ENCODE peak calls at places on chromosome X, in seven cellular contexts. One of them, this sample, is unnamed. For H3K4me1, the result is how much of the 10 kb centered on the place peaks cover.

GRCh38 chrX:18228069-18228468 is 7.4 kb upstream of the BEND2 start:
- DNase-seq in HCT116: no peak
- DNase-seq in suprapubic skin: no peak
- DNase-seq in left lung: no peak
- DNase-seq in BE2C: no peak
- DNase-seq in colonic mucosa: no peak
- DNase-seq in adrenal gland: no peak
- DNase-seq in this sample: no peak

GRCh38 chrX:12239356-12240082 is 101.2 kb downstream of the FRMPD4 start:
- DNase-seq in HCT116: no peak
- DNase-seq in suprapubic skin: no peak
- DNase-seq in left lung: no peak
- DNase-seq in BE2C: no peak
- DNase-seq in colonic mucosa: no peak
- DNase-seq in adrenal gland: no peak
- DNase-seq in this sample: no peak

GRCh38 chrX:14030248-14030592 is 528 bp upstream of the GEMIN8 start:
- DNase-seq in HCT116: no peak
- DNase-seq in suprapubic skin: no peak
- DNase-seq in left lung: no peak
- DNase-seq in BE2C: no peak
- DNase-seq in colonic mucosa: no peak
- DNase-seq in adrenal gland: no peak
- DNase-seq in this sample: no peak

GRCh38 chrX:545488-545887 is 85.1 kb upstream of the SHOX start:
- DNase-seq in HCT116: no peak
- DNase-seq in suprapubic skin: no peak
- DNase-seq in left lung: no peak
- DNase-seq in BE2C: no peak
- DNase-seq in colonic mucosa: no peak
- DNase-seq in adrenal gland: no peak
- DNase-seq in this sample: no peak

GRCh38 chrX:77003956-77004355 is 443.2 kb upstream of the FGF16 start:
- DNase-seq in HCT116: no peak
- DNase-seq in suprapubic skin: no peak
- DNase-seq in left lung: no peak
- DNase-seq in BE2C: no peak
- DNase-seq in colonic mucosa: no peak
- DNase-seq in adrenal gland: no peak
- DNase-seq in this sample: no peak

GRCh38 chrX:104112326-104112951 is at the start of gene ZCCHC18:
- DNase-seq in HCT116: no peak
- DNase-seq in suprapubic skin: peak
- DNase-seq in left lung: peak
- DNase-seq in BE2C: peak
- DNase-seq in colonic mucosa: peak
- DNase-seq in adrenal gland: peak
- DNase-seq in this sample: peak

GRCh38 chrX:152912121-152912520 is 14.3 kb downstream of the ZNF185 start:
- DNase-seq in HCT116: no peak
- DNase-seq in suprapubic skin: no peak
- DNase-seq in left lung: no peak
- DNase-seq in BE2C: no peak
- DNase-seq in colonic mucosa: no peak
- DNase-seq in adrenal gland: no peak
- DNase-seq in this sample: no peak

GRCh38 chrX:64571011-64571410 is 175.8 kb upstream of the MTMR8 start:
- DNase-seq in HCT116: no peak
- DNase-seq in suprapubic skin: no peak
- DNase-seq in left lung: no peak
- DNase-seq in BE2C: no peak
- DNase-seq in colonic mucosa: no peak
- DNase-seq in adrenal gland: no peak
- DNase-seq in this sample: no peak

GRCh38 chrX:102832661-102833060 is 104.4 kb upstream of the RAB40AL start:
- DNase-seq in HCT116: no peak
- DNase-seq in suprapubic skin: no peak
- DNase-seq in left lung: no peak
- DNase-seq in BE2C: no peak
- DNase-seq in colonic mucosa: no peak
- DNase-seq in adrenal gland: no peak
- DNase-seq in this sample: no peak

GRCh38 chrX:86171366-86171765 is 23.1 kb downstream of the DACH2 start:
- DNase-seq in HCT116: no peak
- DNase-seq in suprapubic skin: no peak
- DNase-seq in left lung: no peak
- DNase-seq in BE2C: no peak
- DNase-seq in colonic mucosa: no peak
- DNase-seq in adrenal gland: peak
- DNase-seq in this sample: no peak

GRCh38 chrX:77561372-77561771 is 114.2 kb downstream of the FGF16 start:
- DNase-seq in HCT116: no peak
- DNase-seq in suprapubic skin: no peak
- DNase-seq in left lung: no peak
- DNase-seq in BE2C: no peak
- DNase-seq in colonic mucosa: no peak
- DNase-seq in adrenal gland: no peak
- DNase-seq in this sample: no peak

GRCh38 chrX:13463608-13464007 is 105.8 kb upstream of the EGFL6 start:
- DNase-seq in HCT116: no peak
- DNase-seq in suprapubic skin: no peak
- DNase-seq in left lung: no peak
- DNase-seq in BE2C: no peak
- DNase-seq in colonic mucosa: peak
- DNase-seq in adrenal gland: no peak
- DNase-seq in this sample: no peak

GRCh38 chrX:150984164-150984824 is 1.2 kb downstream of the HMGB3 start:
- DNase-seq in HCT116: no peak
- DNase-seq in suprapubic skin: no peak
- DNase-seq in left lung: no peak
- DNase-seq in BE2C: peak
- DNase-seq in colonic mucosa: no peak
- DNase-seq in adrenal gland: no peak
- DNase-seq in this sample: no peak

GRCh38 chrX:22800360-22800759 is 199.4 kb upstream of the DDX53 start:
- DNase-seq in HCT116: no peak
- DNase-seq in suprapubic skin: no peak
- DNase-seq in left lung: no peak
- DNase-seq in BE2C: no peak
- DNase-seq in colonic mucosa: peak
- DNase-seq in adrenal gland: peak
- DNase-seq in this sample: no peak

GRCh38 chrX:45134303-45134702 is 66.4 kb downstream of the DIPK2B start:
- DNase-seq in HCT116: no peak
- DNase-seq in suprapubic skin: no peak
- DNase-seq in left lung: no peak
- DNase-seq in BE2C: peak
- DNase-seq in colonic mucosa: no peak
- DNase-seq in adrenal gland: no peak
- DNase-seq in this sample: no peak

GRCh38 chrX:71911023-71911730 is 532 bp downstream of the NHSL2 start:
- DNase-seq in HCT116: no peak
- DNase-seq in suprapubic skin: no peak
- DNase-seq in left lung: no peak
- DNase-seq in BE2C: peak
- DNase-seq in colonic mucosa: no peak
- DNase-seq in adrenal gland: no peak
- DNase-seq in this sample: no peak

GRCh38 chrX:71913156-71913950 is 2.7 kb downstream of the NHSL2 start:
- DNase-seq in HCT116: no peak
- DNase-seq in suprapubic skin: no peak
- DNase-seq in left lung: no peak
- DNase-seq in BE2C: no peak
- DNase-seq in colonic mucosa: no peak
- DNase-seq in adrenal gland: no peak
- DNase-seq in this sample: no peak

GRCh38 chrX:71911731-71912050 is 1.0 kb downstream of the NHSL2 start:
- DNase-seq in HCT116: no peak
- DNase-seq in suprapubic skin: no peak
- DNase-seq in left lung: no peak
- DNase-seq in BE2C: peak
- DNase-seq in colonic mucosa: no peak
- DNase-seq in adrenal gland: no peak
- DNase-seq in this sample: no peak

GRCh38 chrX:71910526-71911022 is at the start of gene NHSL2:
- DNase-seq in HCT116: no peak
- DNase-seq in suprapubic skin: no peak
- DNase-seq in left lung: no peak
- DNase-seq in BE2C: peak
- DNase-seq in colonic mucosa: no peak
- DNase-seq in adrenal gland: no peak
- DNase-seq in this sample: peak

GRCh38 chrX:71912156-71912555 is 1.5 kb downstream of the NHSL2 start:
- DNase-seq in HCT116: no peak
- DNase-seq in suprapubic skin: no peak
- DNase-seq in left lung: no peak
- DNase-seq in BE2C: no peak
- DNase-seq in colonic mucosa: no peak
- DNase-seq in adrenal gland: no peak
- DNase-seq in this sample: no peak
- H3K4me3 ChIP-seq in HCT116: no peak
- H3K4me3 ChIP-seq in suprapubic skin: peak
- H3K4me3 ChIP-seq in left lung: peak
- H3K4me3 ChIP-seq in BE2C: no peak
- H3K4me3 ChIP-seq in colonic mucosa: no peak
- H3K4me3 ChIP-seq in adrenal gland: no peak
- H3K4me3 ChIP-seq in this sample: peak

DNA sequence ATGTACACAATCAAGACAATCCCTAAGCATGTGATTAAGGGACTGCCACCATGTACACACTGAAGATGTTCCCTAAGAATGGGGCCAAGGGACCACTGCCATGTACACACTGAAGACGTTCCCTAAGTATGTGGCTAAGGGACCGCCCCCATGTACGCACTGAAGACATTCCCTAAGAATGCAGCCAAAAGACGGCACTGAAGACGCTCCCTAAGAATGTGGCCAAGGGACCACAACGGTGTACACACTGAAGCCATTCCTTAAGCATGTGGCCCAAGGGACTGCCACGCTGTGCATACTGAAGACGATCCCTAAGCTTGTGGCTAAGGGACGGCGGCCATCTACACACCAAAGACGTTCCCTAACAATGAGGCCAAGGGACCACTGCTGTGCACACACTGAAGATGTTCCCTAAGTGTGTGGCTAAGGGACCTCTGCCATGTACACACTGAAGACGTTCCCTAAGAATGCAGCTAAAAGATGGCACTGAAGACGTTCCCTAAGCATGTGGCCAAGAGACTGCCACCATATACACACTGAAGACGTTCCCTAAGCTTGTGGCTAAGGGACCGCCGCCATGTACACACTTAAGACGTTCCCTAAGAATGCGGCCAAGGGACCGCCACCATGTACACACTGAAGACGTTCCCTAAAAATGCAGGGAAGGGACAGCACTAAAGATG is 26.4 kb downstream of the DHRSX start:
- DNase-seq in HCT116: peak
- DNase-seq in suprapubic skin: peak
- DNase-seq in left lung: peak
- DNase-seq in BE2C: no peak
- DNase-seq in colonic mucosa: no peak
- DNase-seq in adrenal gland: no peak
- DNase-seq in this sample: peak
- H3K4me1 ChIP-seq in HCT116: half or more
- H3K4me1 ChIP-seq in suprapubic skin: under half
- H3K4me1 ChIP-seq in left lung: under half
- H3K4me1 ChIP-seq in BE2C: under half
- H3K4me1 ChIP-seq in colonic mucosa: under half
- H3K4me1 ChIP-seq in adrenal gland: under half
- H3K4me1 ChIP-seq in this sample: under half

GRCh38 chrX:25427873-25428555 is 412.2 kb upstream of the ARX start:
- DNase-seq in HCT116: no peak
- DNase-seq in suprapubic skin: no peak
- DNase-seq in left lung: no peak
- DNase-seq in BE2C: peak
- DNase-seq in colonic mucosa: no peak
- DNase-seq in adrenal gland: no peak
- DNase-seq in this sample: no peak
- TF ChIP-seq CTCF in HCT116: peak
- TF ChIP-seq CTCF in suprapubic skin: no peak
- TF ChIP-seq CTCF in left lung: no peak
- TF ChIP-seq CTCF in BE2C: peak
- TF ChIP-seq CTCF in colonic mucosa: no peak
- TF ChIP-seq CTCF in adrenal gland: no peak
- TF ChIP-seq CTCF in this sample: no peak

GRCh38 chrX:135521405-135522131 is 1.1 kb downstream of the INTS6L start:
- DNase-seq in HCT116: peak
- DNase-seq in suprapubic skin: peak
- DNase-seq in left lung: peak
- DNase-seq in BE2C: peak
- DNase-seq in colonic mucosa: peak
- DNase-seq in adrenal gland: peak
- DNase-seq in this sample: peak

GRCh38 chrX:135520553-135521404 is at the start of gene INTS6L:
- DNase-seq in HCT116: peak
- DNase-seq in suprapubic skin: peak
- DNase-seq in left lung: peak
- DNase-seq in BE2C: peak
- DNase-seq in colonic mucosa: peak
- DNase-seq in adrenal gland: peak
- DNase-seq in this sample: peak

GRCh38 chrX:135520022-135520552 is 373 bp upstream of the INTS6L start:
- DNase-seq in HCT116: no peak
- DNase-seq in suprapubic skin: no peak
- DNase-seq in left lung: no peak
- DNase-seq in BE2C: no peak
- DNase-seq in colonic mucosa: no peak
- DNase-seq in adrenal gland: peak
- DNase-seq in this sample: no peak

GRCh38 chrX:135522132-135522530 is 1.7 kb downstream of the INTS6L start:
- DNase-seq in HCT116: no peak
- DNase-seq in suprapubic skin: no peak
- DNase-seq in left lung: no peak
- DNase-seq in BE2C: no peak
- DNase-seq in colonic mucosa: no peak
- DNase-seq in adrenal gland: no peak
- DNase-seq in this sample: no peak

DNA sequence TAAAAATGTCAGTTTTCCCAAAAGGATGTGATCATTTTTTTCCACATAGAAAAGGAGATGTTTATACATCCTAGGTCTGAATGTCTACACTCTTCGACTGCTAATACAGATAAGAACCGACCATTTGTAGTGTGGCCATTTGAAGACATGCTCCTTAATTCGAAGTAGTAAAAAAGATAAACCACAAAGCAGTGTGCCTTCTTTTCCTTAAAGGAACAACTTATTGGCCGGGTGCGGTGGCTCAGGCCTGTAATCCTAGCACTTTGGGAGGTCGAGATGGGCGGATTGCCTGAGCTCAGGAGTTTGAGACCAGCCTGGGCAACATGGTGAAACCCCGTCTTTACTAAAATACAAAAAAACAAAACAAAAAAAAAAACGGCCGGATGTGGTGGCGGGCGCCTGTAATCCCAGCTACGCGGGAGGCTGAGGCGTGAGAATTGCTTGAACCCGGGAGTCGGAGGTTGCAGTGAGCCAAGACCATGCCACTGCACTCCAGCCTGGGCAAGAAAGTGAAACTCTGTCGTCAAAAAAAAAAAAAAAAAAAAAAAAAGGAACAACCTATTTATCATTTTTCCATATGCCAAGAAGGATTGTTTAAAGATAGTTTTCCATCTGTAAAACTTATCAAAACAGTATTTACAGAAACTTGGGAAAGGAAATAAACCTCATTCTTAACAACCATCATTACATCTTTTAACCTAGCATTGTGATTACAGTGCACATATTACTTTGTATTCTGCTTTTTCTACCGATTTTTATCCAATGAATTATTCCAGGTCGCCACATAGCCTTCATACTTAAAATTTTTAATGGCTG is 2.6 kb downstream of the INTS6L start:
- DNase-seq in HCT116: no peak
- DNase-seq in suprapubic skin: no peak
- DNase-seq in left lung: no peak
- DNase-seq in BE2C: no peak
- DNase-seq in colonic mucosa: no peak
- DNase-seq in adrenal gland: no peak
- DNase-seq in this sample: no peak
- H3K4me3 ChIP-seq in HCT116: no peak
- H3K4me3 ChIP-seq in suprapubic skin: peak
- H3K4me3 ChIP-seq in left lung: peak
- H3K4me3 ChIP-seq in BE2C: no peak
- H3K4me3 ChIP-seq in colonic mucosa: no peak
- H3K4me3 ChIP-seq in adrenal gland: no peak
- H3K4me3 ChIP-seq in this sample: peak